ENCODE peak calls at places on chromosomes 2 and 18, in seven cellular contexts. One of them, this sample, is unnamed.

GRCh38 chr2:38376346-38376682 is 759 bp downstream of the ATL2 start:
- DNase-seq in pancreas: peak
- DNase-seq in NCI-H2029: peak
- DNase-seq in NCI-H1436: peak
- DNase-seq in tibial artery: no peak
- DNase-seq in Kasumi-1: peak
- DNase-seq in esophagus squamous epithelium: no peak
- DNase-seq in this sample: peak

GRCh38 chr2:238286987-238287386 is 1.4 kb downstream of the PER2 start:
- DNase-seq in pancreas: peak
- DNase-seq in NCI-H2029: no peak
- DNase-seq in NCI-H1436: no peak
- DNase-seq in tibial artery: no peak
- DNase-seq in Kasumi-1: no peak
- DNase-seq in esophagus squamous epithelium: no peak
- DNase-seq in this sample: no peak

GRCh38 chr2:152055366-152056108 is 43.3 kb downstream of the CACNB4 start:
- DNase-seq in pancreas: no peak
- DNase-seq in NCI-H2029: no peak
- DNase-seq in NCI-H1436: no peak
- DNase-seq in tibial artery: no peak
- DNase-seq in Kasumi-1: no peak
- DNase-seq in esophagus squamous epithelium: no peak
- DNase-seq in this sample: no peak

GRCh38 chr2:144320491-144320890 is 199.4 kb downstream of the ZEB2 start:
- DNase-seq in pancreas: no peak
- DNase-seq in NCI-H2029: no peak
- DNase-seq in NCI-H1436: no peak
- DNase-seq in tibial artery: peak
- DNase-seq in Kasumi-1: peak
- DNase-seq in esophagus squamous epithelium: no peak
- DNase-seq in this sample: no peak

GRCh38 chr2:27573452-27573851 is 9.4 kb upstream of the ZNF512 start:
- DNase-seq in pancreas: no peak
- DNase-seq in NCI-H2029: no peak
- DNase-seq in NCI-H1436: no peak
- DNase-seq in tibial artery: no peak
- DNase-seq in Kasumi-1: no peak
- DNase-seq in esophagus squamous epithelium: no peak
- DNase-seq in this sample: no peak

GRCh38 chr2:66872056-66872821 is 437.3 kb downstream of the MEIS1 start:
- DNase-seq in pancreas: no peak
- DNase-seq in NCI-H2029: no peak
- DNase-seq in NCI-H1436: no peak
- DNase-seq in tibial artery: no peak
- DNase-seq in Kasumi-1: no peak
- DNase-seq in esophagus squamous epithelium: no peak
- DNase-seq in this sample: no peak

GRCh38 chr2:231185050-231185725 is 13.2 kb upstream of the ARMC9 start:
- DNase-seq in pancreas: no peak
- DNase-seq in NCI-H2029: no peak
- DNase-seq in NCI-H1436: no peak
- DNase-seq in tibial artery: peak
- DNase-seq in Kasumi-1: no peak
- DNase-seq in esophagus squamous epithelium: no peak
- DNase-seq in this sample: no peak

GRCh38 chr2:122543815-122544214 is 788.4 kb downstream of the TSN start:
- DNase-seq in pancreas: no peak
- DNase-seq in NCI-H2029: no peak
- DNase-seq in NCI-H1436: no peak
- DNase-seq in tibial artery: no peak
- DNase-seq in Kasumi-1: no peak
- DNase-seq in esophagus squamous epithelium: no peak
- DNase-seq in this sample: no peak

GRCh38 chr2:234146087-234146826 is 95.8 kb downstream of the SPP2 start:
- DNase-seq in pancreas: no peak
- DNase-seq in NCI-H2029: no peak
- DNase-seq in NCI-H1436: no peak
- DNase-seq in tibial artery: no peak
- DNase-seq in Kasumi-1: no peak
- DNase-seq in esophagus squamous epithelium: no peak
- DNase-seq in this sample: no peak

GRCh38 chr2:231928481-231928880 is 2.3 kb upstream of the NPPC start:
- DNase-seq in pancreas: peak
- DNase-seq in NCI-H2029: no peak
- DNase-seq in NCI-H1436: no peak
- DNase-seq in tibial artery: peak
- DNase-seq in Kasumi-1: no peak
- DNase-seq in esophagus squamous epithelium: no peak
- DNase-seq in this sample: no peak

GRCh38 chr2:33442528-33443069 is 33.9 kb upstream of the RASGRP3 start:
- DNase-seq in pancreas: no peak
- DNase-seq in NCI-H2029: no peak
- DNase-seq in NCI-H1436: no peak
- DNase-seq in tibial artery: no peak
- DNase-seq in Kasumi-1: no peak
- DNase-seq in esophagus squamous epithelium: no peak
- DNase-seq in this sample: no peak

GRCh38 chr2:137467246-137467862 is 496.9 kb upstream of the HNMT start:
- DNase-seq in pancreas: no peak
- DNase-seq in NCI-H2029: no peak
- DNase-seq in NCI-H1436: no peak
- DNase-seq in tibial artery: peak
- DNase-seq in Kasumi-1: peak
- DNase-seq in esophagus squamous epithelium: no peak
- DNase-seq in this sample: no peak

GRCh38 chr2:221590861-221591260 is 18.8 kb upstream of the EPHA4 start:
- DNase-seq in pancreas: no peak
- DNase-seq in NCI-H2029: no peak
- DNase-seq in NCI-H1436: peak
- DNase-seq in tibial artery: no peak
- DNase-seq in Kasumi-1: no peak
- DNase-seq in esophagus squamous epithelium: no peak
- DNase-seq in this sample: no peak

GRCh38 chr18:68984342-68984741 is 186.5 kb downstream of the CCDC102B start:
- DNase-seq in pancreas: no peak
- DNase-seq in NCI-H2029: no peak
- DNase-seq in NCI-H1436: no peak
- DNase-seq in tibial artery: no peak
- DNase-seq in Kasumi-1: no peak
- DNase-seq in esophagus squamous epithelium: no peak
- DNase-seq in this sample: no peak

GRCh38 chr2:241901500-241902351 is 32.2 kb downstream of the RTP5 start:
- DNase-seq in pancreas: peak
- DNase-seq in NCI-H2029: no peak
- DNase-seq in NCI-H1436: no peak
- DNase-seq in tibial artery: no peak
- DNase-seq in Kasumi-1: no peak
- DNase-seq in esophagus squamous epithelium: no peak
- DNase-seq in this sample: no peak

GRCh38 chr18:49002045-49002444 is 51.3 kb upstream of the SMAD7 start:
- DNase-seq in pancreas: peak
- DNase-seq in NCI-H2029: no peak
- DNase-seq in NCI-H1436: no peak
- DNase-seq in tibial artery: no peak
- DNase-seq in Kasumi-1: no peak
- DNase-seq in esophagus squamous epithelium: no peak
- DNase-seq in this sample: no peak

GRCh38 chr2:68653538-68653982 is 10.2 kb downstream of the PROKR1 start:
- DNase-seq in pancreas: no peak
- DNase-seq in NCI-H2029: no peak
- DNase-seq in NCI-H1436: no peak
- DNase-seq in tibial artery: peak
- DNase-seq in Kasumi-1: peak
- DNase-seq in esophagus squamous epithelium: no peak
- DNase-seq in this sample: no peak

GRCh38 chr2:234679766-234680687 is 183.1 kb upstream of the ARL4C start:
- DNase-seq in pancreas: no peak
- DNase-seq in NCI-H2029: no peak
- DNase-seq in NCI-H1436: no peak
- DNase-seq in tibial artery: peak
- DNase-seq in Kasumi-1: no peak
- DNase-seq in esophagus squamous epithelium: no peak
- DNase-seq in this sample: no peak

GRCh38 chr2:111704246-111704645 is 179.7 kb downstream of the ANAPC1 start:
- DNase-seq in pancreas: no peak
- DNase-seq in NCI-H2029: no peak
- DNase-seq in NCI-H1436: no peak
- DNase-seq in tibial artery: no peak
- DNase-seq in Kasumi-1: no peak
- DNase-seq in esophagus squamous epithelium: no peak
- DNase-seq in this sample: no peak

GRCh38 chr2:237601453-237602116 is 11.1 kb upstream of the RAB17 start:
- DNase-seq in pancreas: no peak
- DNase-seq in NCI-H2029: no peak
- DNase-seq in NCI-H1436: no peak
- DNase-seq in tibial artery: no peak
- DNase-seq in Kasumi-1: no peak
- DNase-seq in esophagus squamous epithelium: no peak
- DNase-seq in this sample: no peak

GRCh38 chr2:148666555-148666954 is 22.0 kb downstream of the EPC2 start:
- DNase-seq in pancreas: no peak
- DNase-seq in NCI-H2029: no peak
- DNase-seq in NCI-H1436: no peak
- DNase-seq in tibial artery: no peak
- DNase-seq in Kasumi-1: no peak
- DNase-seq in esophagus squamous epithelium: no peak
- DNase-seq in this sample: no peak

GRCh38 chr2:149104221-149104620 is 65.7 kb downstream of the LYPD6B start:
- DNase-seq in pancreas: no peak
- DNase-seq in NCI-H2029: no peak
- DNase-seq in NCI-H1436: no peak
- DNase-seq in tibial artery: no peak
- DNase-seq in Kasumi-1: no peak
- DNase-seq in esophagus squamous epithelium: no peak
- DNase-seq in this sample: no peak

GRCh38 chr2:119279666-119280065 is 56.0 kb downstream of the STEAP3 start:
- DNase-seq in pancreas: no peak
- DNase-seq in NCI-H2029: no peak
- DNase-seq in NCI-H1436: no peak
- DNase-seq in tibial artery: no peak
- DNase-seq in Kasumi-1: no peak
- DNase-seq in esophagus squamous epithelium: no peak
- DNase-seq in this sample: no peak

GRCh38 chr2:207768168-207768890 is 1.4 kb downstream of the FZD5 start:
- DNase-seq in pancreas: peak
- DNase-seq in NCI-H2029: no peak
- DNase-seq in NCI-H1436: no peak
- DNase-seq in tibial artery: peak
- DNase-seq in Kasumi-1: peak
- DNase-seq in esophagus squamous epithelium: no peak
- DNase-seq in this sample: no peak

GRCh38 chr2:105361132-105361889 is 24.0 kb downstream of the C2orf49 start:
- DNase-seq in pancreas: no peak
- DNase-seq in NCI-H2029: no peak
- DNase-seq in NCI-H1436: no peak
- DNase-seq in tibial artery: no peak
- DNase-seq in Kasumi-1: peak
- DNase-seq in esophagus squamous epithelium: no peak
- DNase-seq in this sample: no peak

This sample was measured in NCI-H2107.